ENCODE peak calls at places on chromosomes 13 and 19, in four cellular contexts. S is K562, K is HL-60, C is GM12878. E is an unnamed sample.

GRCh38 chr19:1453525-1454371 is 3.8 kb downstream of the APC2 start:
- DNase-seq in S (no peak), C (no peak), K (no peak), E (no peak)

GRCh38 chr13:39590466-39591036 is 12.4 kb downstream of the LHFPL6 start:
- DNase-seq in C (no peak), S (no peak), K (no peak), E (no peak)

GRCh38 chr19:5132698-5133651 is 164.1 kb downstream of the KDM4B start:
- DNase-seq in S (no peak), K (no peak), C (no peak), E (no peak)

GRCh38 chr19:7467009-7467989 is 21.5 kb downstream of the PEX11G start:
- DNase-seq in C (no peak), K (no peak), S (no peak), E (no peak)

GRCh38 chr13:114105351-114106225 is 26.8 kb downstream of the RASA3 start:
- DNase-seq in S (no peak), C (no peak), K (no peak), E (no peak)

GRCh38 chr13:63305641-63306133 is 1890.0 kb upstream of the PCDH20 start:
- DNase-seq in C (no peak), K (no peak), S (no peak), E (no peak)

GRCh38 chr13:102400619-102401125 is 1.2 kb downstream of the FGF14 start:
- DNase-seq in K (no peak), S (no peak), C (no peak), E (no peak)

GRCh38 chr19:4172861-4173473 is 9.4 kb downstream of the SIRT6 start:
- DNase-seq in S (peak), K (peak), C (no peak), E (peak)

GRCh38 chr13:46229251-46229650 is 17.5 kb downstream of the LRRC63 start:
- DNase-seq in C (no peak), S (no peak), K (no peak), E (no peak)

GRCh38 chr19:55635334-55635717 is 5.5 kb upstream of the ZNF580 start:
- DNase-seq in K (no peak), C (no peak), S (no peak), E (no peak)

GRCh38 chr19:1026189-1027019 is at the start of gene CNN2:
- DNase-seq in K (peak), C (no peak), S (peak), E (peak)

GRCh38 chr13:102197193-102197592 is 204.7 kb downstream of the FGF14 start:
- DNase-seq in S (no peak), K (peak), C (no peak), E (no peak)

GRCh38 chr19:6417713-6418561 is 6.7 kb downstream of the KHSRP start:
- DNase-seq in C (no peak), S (no peak), K (no peak), E (no peak)

GRCh38 chr19:18419699-18420460 is 682 bp downstream of the SSBP4 start:
- DNase-seq in C (no peak), K (no peak), S (peak), E (no peak)

GRCh38 chr19:55661826-55662225 is 7.0 kb downstream of the U2AF2 start:
- DNase-seq in C (no peak), K (peak), S (no peak), E (no peak)

GRCh38 chr13:78430166-78430791 is 173.1 kb downstream of the POU4F1 start:
- DNase-seq in K (no peak), C (no peak), S (no peak), E (no peak)

GRCh38 chr13:42283574-42283973 is 11.6 kb downstream of the AKAP11 start:
- DNase-seq in S (no peak), C (no peak), K (no peak), E (no peak)

GRCh38 chr19:2555422-2556220 is 79.7 kb downstream of the GADD45B start:
- DNase-seq in K (no peak), C (no peak), S (no peak), E (no peak)

GRCh38 chr19:50967924-50968708 is 1.3 kb downstream of the KLK6 start:
- DNase-seq in S (no peak), K (no peak), C (no peak), E (no peak)

GRCh38 chr13:53264751-53265150 is 236.1 kb downstream of the OLFM4 start:
- DNase-seq in K (no peak), C (no peak), S (no peak), E (no peak)

GRCh38 chr13:89923052-89923451 is 1424.4 kb upstream of the MIR17HG start:
- DNase-seq in K (no peak), S (no peak), C (no peak), E (no peak)

GRCh38 chr13:97434417-97435296 is 688 bp downstream of the RAP2A start:
- DNase-seq in C (no peak), S (peak), K (peak), E (no peak)

GRCh38 chr19:54644056-54644455 is 13.8 kb downstream of the LILRB1 start:
- DNase-seq in S (no peak), C (no peak), K (no peak), E (no peak)

GRCh38 chr13:99382428-99383133 is 75.4 kb upstream of the GPR183 start:
- DNase-seq in S (no peak), C (no peak), K (no peak), E (no peak)

GRCh38 chr13:26707122-26708006 is 53.2 kb downstream of the GPR12 start:
- DNase-seq in C (no peak), K (peak), S (peak), E (peak)

GRCh38 chr19:49692102-49692599 is 1.2 kb downstream of the CPT1C start:
- DNase-seq in S (no peak), C (no peak), K (no peak), E (no peak)

GRCh38 chr13:93875527-93875926 is 604.0 kb downstream of the DCT start:
- DNase-seq in C (no peak), S (no peak), K (no peak), E (no peak)

GRCh38 chr13:110467516-110467915 is 94.0 kb downstream of the RAB20 start:
- DNase-seq in S (no peak), K (no peak), C (no peak), E (no peak)

GRCh38 chr13:23750383-23751121 is 138.6 kb downstream of the MIPEP start:
- DNase-seq in S (no peak), K (no peak), C (no peak), E (no peak)

GRCh38 chr13:32659736-32660135 is 73.5 kb downstream of the PDS5B start:
- DNase-seq in K (no peak), S (no peak), C (no peak), E (no peak)

DNA sequence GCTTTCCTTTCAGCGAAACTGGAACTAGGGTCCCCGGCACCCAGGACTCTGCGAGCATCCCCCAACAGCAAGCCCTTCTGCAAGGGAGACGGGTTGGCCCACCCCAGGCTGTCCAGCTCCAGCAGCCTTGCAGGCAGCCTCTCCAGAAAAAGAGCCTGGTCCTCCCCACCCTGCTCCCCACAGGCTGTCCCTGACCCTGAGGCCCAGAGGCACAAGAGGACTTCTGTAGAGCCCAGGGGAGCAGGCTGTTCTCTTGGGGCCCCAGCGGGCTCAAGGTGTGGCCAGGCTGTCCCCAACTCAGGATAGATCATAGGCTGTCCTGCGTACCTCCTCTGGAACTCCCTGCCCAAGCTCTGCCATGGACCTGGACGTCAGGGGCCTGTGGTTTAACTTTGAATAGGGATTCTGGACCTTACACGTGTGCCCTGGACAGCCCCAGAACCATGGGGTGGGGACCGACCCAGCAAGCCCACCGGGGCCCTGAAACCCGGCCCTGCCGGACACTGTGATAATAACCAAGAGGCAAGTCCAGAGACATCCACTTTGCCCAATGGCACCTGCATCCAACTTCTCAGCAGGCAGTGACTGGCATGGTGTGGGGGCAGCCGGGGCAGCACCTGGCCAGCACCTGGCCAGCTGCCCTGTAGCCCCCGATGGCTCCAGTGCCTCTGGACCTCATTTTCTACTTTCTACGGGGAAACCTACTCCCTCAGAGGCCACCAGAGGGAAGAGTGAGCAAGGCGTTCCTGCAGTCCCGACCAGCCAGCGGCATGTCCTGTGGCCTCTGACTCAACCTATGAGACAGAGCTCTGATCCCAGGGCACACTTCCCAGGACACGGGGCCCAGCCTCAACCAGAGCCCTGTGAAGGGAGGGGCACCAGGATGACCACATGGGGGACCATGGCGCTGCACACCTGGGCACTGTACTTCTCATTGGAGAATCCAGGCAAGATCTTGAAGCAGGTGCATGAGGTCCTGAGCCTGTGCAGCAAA is 50.9 kb upstream of the TPM4 start:
- DNase-seq in S (peak), C (no peak), K (peak), E (no peak)
- TF ChIP-seq SPI1 in S (no peak), C (no peak), K (no peak), E (no peak)

GRCh38 chr19:35899547-35900214 is 659 bp downstream of the NFKBID start:
- DNase-seq in S (peak), C (peak), K (peak), E (peak)
- TF ChIP-seq POLR2AphosphoS5 in S (peak), C (no peak), K (peak), E (peak)

DNA sequence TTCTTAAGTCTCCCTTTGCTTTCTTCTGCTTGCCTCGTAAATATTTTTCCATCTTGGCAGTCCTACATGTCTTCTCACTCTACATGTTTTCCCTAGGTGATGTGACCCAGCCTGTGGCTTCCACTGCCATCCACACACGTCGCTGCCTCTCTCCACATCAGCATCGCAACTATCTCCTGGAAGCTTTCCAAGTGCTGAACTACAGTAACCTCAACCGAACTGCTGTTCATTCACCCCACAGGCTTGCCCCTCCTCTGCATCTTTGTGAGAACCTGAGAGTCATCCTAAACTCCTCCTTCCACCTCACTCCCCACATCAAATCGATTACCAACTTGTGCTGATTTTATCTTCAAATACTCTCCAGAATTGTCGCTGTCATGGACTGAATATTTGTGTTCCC is 41.2 kb upstream of the USPL1 start:
- DNase-seq in K (peak), C (no peak), S (peak), E (no peak)
- TF ChIP-seq SPI1 in K (no peak), C (no peak), S (no peak), E (no peak)

DNA sequence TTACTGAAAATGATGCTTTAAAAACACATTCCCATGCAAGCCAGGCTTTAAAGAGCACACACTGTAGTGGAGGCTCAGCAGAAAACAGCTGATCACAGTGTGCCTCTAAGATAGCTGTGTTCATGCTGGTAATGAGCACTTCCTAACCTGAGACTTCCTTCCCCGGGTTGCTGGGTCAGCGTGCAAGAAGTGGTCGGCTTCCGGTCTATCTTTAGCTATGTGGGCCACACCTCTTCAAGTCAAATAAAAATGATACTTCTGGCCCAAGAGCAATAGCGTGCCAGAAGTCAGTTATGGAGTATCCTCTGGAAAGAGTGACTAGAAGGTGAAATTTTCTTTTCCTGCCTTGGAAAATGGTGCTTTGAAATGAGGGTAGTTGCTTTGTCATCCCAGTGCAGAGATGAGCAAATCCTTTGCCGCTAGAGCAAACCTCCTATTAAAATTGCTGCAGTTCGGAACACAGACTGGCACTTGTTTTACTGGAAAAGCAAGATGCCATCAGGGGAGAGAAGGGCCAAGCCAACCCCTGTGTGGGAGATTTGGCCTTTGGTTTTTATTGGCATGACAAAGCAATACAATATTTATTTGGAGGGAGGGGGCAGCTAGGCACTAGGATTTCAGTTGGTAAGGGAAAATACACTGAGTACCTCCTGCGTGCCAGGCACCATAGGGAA is 64.2 kb downstream of the ARHGAP35 start:
- DNase-seq in S (peak), C (no peak), K (no peak), E (peak)
- TF ChIP-seq POLR2AphosphoS5 in S (no peak), C (no peak), K (no peak), E (no peak)

GRCh38 chr13:113062691-113063090 is 42.9 kb upstream of the F7 start:
- DNase-seq in S (no peak), C (no peak), K (no peak), E (no peak)

GRCh38 chr13:113063091-113063491 is 42.5 kb upstream of the F7 start:
- DNase-seq in K (no peak), S (no peak), C (no peak), E (no peak)

GRCh38 chr13:113065406-113066141 is 40.0 kb upstream of the F7 start:
- DNase-seq in S (no peak), K (no peak), C (no peak), E (no peak)

GRCh38 chr13:113064534-113065405 is 40.8 kb upstream of the F7 start:
- DNase-seq in S (peak), K (no peak), C (no peak), E (no peak)

DNA sequence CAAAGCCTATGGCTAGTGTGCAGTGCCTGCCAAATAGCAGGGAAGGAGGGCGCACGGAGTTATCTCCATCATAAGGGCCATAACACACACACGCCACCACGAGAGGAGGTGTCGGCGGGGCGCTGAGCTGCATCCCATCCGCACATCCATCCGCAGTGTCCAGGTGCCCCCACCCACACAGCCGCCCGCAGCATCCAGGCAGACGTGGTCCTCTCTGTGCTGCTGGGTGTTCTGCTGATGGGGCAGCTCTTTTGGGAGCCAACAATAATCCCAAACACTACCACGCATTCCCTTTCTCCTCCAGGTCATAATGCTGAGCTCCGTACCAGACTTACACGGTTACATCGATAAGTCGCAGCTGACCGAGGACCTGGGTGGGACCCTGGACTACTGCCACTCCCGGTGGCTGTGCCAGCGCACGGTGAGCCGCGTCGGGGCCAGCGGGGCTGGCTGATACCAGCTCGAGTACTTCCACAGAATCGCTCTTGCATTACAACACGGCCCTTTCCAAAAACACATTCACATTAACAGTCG is 41.5 kb upstream of the F7 start:
- DNase-seq in C (no peak), S (no peak), K (no peak), E (no peak)
- TF ChIP-seq SPI1 in C (no peak), S (no peak), K (no peak), E (no peak)

DNA sequence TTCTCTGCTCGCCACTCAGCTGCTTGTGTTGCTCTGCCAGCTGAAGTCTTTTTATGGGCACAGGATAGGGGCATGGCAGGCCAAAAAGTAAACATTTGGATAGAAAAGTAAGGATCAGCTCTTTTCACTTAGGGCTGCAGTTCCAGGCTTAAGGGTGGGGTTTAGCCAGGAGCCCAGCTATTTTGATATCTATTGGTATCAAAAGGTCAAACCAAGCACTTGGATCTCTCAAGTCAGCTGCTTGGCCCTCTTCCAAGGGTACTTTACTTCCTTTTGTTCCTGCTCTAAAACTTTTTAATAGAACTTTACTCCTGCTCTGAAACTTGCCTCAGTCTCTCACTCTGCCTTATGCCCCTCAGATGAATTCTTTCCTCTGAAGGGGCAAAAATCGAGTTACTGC is 55.7 kb upstream of the ABCC4 start:
- DNase-seq in S (no peak), K (no peak), C (no peak), E (no peak)
- TF ChIP-seq POLR2AphosphoS5 in S (no peak), K (no peak), C (no peak), E (no peak)

E was measured in GM12891.